ENCODE peak calls at places on chromosomes 2 and 18, in five cellular contexts. T is H1, V is HepG2, O is NT2/D1, F is GM12878. K is an unnamed sample.

GRCh38 chr18:13513015-13513414 is 213.3 kb downstream of the FAM210A start:
- DNase-seq in T (no peak), F (no peak), O (no peak), V (peak; percentile 54), K (no peak)

GRCh38 chr2:28395334-28396061 is 2.8 kb downstream of the FOSL2 start:
- DNase-seq in O (no peak), V (no peak), F (no peak), T (no peak), K (no peak)

GRCh38 chr2:235746257-235746934 is 252.6 kb downstream of the AGAP1 start:
- DNase-seq in O (peak; percentile 74), T (no peak), V (peak; percentile 81), F (no peak), K (peak; percentile 73)

GRCh38 chr18:23468753-23469459 is 15.8 kb downstream of the RIOK3 start:
- DNase-seq in V (no peak), O (no peak), F (no peak), T (no peak), K (no peak)

GRCh38 chr2:2232167-2232566 is 98.9 kb downstream of the MYT1L start:
- DNase-seq in T (no peak), F (no peak), V (no peak), O (no peak), K (no peak)

GRCh38 chr2:9139491-9140443 is 66.8 kb upstream of the ASAP2 start:
- DNase-seq in F (no peak), T (peak; percentile 97), V (peak; percentile 52), O (peak; percentile 66), K (peak; percentile 83)

GRCh38 chr2:113169002-113169530 is 4.7 kb upstream of the PSD4 start:
- DNase-seq in T (peak; percentile 22), O (no peak), V (no peak), F (no peak), K (no peak)

GRCh38 chr2:8488001-8488738 is 193.7 kb upstream of the ID2 start:
- DNase-seq in V (no peak), T (no peak), O (no peak), F (peak; percentile 95), K (no peak)

GRCh38 chr2:40240067-40240466 is 211.8 kb downstream of the SLC8A1 start:
- DNase-seq in V (no peak), O (no peak), F (no peak), T (no peak), K (no peak)

GRCh38 chr2:159136405-159136804 is 150.1 kb downstream of the WDSUB1 start:
- DNase-seq in V (no peak), O (no peak), T (no peak), F (no peak), K (no peak)

GRCh38 chr2:159131882-159132281 is 154.6 kb downstream of the WDSUB1 start:
- DNase-seq in V (no peak), O (no peak), T (no peak), F (no peak), K (no peak)

GRCh38 chr2:159134979-159135378 is 151.5 kb downstream of the WDSUB1 start:
- DNase-seq in T (no peak), F (no peak), O (no peak), V (no peak), K (no peak)

GRCh38 chr2:159131267-159131790 is 155.2 kb downstream of the WDSUB1 start:
- DNase-seq in F (no peak), O (no peak), V (no peak), T (no peak), K (no peak)

DNA sequence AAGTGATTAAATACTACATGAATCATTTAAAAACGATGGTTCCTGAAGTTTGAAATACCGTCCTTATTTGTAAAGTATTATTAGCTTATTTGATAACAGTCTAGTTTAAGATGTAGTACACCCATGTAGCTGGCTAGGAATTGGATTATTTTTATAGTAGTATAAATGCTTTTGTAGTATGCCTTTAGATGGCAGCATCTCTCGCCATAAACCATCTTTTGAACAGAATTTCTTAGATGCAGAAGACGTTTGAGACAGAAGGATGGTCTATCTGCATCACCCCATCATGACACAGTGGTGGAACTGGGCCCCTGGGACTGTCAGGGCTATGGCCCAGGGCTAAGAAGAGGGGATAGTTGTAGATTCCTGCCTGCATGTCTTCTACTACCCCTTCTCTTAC is 152.7 kb downstream of the WDSUB1 start:
- DNase-seq in O (no peak), V (no peak), T (no peak), F (no peak), K (no peak)
- TF ChIP-seq SUZ12 in O (no peak), V (no peak), T (no peak), F (no peak), K (no peak)

DNA sequence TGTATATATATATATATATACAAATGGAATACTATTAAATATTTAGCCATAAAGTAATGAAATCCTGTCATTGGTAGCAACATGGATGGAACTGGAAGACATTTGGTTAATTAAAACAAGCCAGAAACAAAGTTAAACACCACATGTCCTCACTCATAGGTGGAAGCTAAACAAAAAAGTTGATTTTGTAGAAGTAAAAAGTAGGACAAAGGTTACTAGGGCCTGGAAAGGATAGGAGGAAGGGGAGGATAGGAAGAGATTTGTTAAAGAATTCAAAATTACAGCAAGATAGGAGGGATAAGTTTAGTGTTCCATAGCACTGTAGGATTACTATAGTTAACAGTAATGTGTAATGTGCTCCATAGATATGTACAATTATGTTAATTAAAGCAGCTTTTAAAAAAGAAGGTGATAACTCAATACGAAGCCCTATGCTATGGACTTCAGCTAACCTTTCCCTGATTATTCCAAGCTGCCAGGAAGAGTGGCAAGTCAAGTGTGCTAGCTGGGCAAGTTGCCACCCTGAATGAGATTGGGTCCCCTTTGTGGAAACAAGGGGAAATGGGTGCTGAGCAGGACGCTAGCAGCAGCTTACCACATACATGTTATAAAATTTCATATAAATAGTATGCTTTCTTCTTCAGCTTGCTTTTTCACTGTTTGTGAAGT is 12.3 kb downstream of the MERTK start:
- DNase-seq in T (no peak), V (no peak), O (no peak), F (no peak), K (no peak)
- TF ChIP-seq SUZ12 in T (no peak), V (no peak), O (no peak), F (no peak), K (no peak)

GRCh38 chr2:47720036-47720435 is 62.9 kb upstream of the MSH6 start:
- DNase-seq in T (no peak), O (no peak), F (peak; percentile 40), V (no peak), K (no peak)
- TF ChIP-seq SUZ12 in T (no peak), O (no peak), F (no peak), V (no peak), K (no peak)

DNA sequence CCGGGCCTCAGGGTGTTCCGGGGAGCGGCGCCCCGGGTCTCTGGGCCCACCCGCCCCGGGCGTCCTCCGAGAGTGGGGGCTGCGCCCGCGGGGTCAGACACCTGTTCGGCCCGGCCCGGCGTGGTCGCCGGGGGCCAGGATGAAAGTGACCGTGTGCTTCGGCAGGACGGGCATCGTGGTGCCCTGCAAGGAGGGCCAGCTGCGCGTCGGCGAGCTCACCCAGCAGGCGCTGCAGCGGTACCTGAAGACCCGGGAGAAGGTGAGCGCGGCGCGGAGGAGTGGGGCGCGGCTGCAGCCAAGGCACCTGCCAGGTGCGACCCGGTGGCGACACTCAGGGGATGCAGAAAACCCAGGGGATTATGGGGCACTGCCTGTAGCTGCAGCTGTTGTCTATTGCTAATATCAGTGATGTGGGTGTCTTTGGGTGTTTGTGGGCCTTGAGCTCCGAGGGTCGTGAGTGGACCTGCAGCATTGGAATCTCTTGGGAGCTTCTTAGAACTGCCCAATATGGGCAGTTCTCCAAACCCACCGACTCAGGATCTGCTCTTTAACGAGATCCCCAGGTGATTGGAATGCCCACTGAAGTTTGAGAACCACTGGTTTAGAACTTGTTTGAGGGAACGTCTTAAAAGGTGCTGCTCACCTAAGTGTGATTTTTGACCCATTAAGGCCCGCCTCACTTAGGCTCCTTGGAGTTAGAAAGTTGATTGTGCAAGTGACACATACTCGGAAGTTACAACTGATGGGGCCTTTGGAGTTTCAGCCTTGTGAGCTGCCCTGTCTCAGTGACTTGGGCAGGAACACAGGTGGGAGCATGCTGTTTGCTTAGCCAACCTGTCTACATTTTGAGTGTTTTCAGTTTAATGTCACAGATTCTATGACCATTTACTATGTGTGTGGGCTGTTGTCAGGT is 842 bp downstream of the PARD3B start:
- DNase-seq in V (no peak), O (no peak), T (no peak), F (no peak), K (peak; percentile 11)
- TF ChIP-seq SUZ12 in V (no peak), O (no peak), T (peak; percentile 34), F (peak; percentile 69), K (no peak)

DNA sequence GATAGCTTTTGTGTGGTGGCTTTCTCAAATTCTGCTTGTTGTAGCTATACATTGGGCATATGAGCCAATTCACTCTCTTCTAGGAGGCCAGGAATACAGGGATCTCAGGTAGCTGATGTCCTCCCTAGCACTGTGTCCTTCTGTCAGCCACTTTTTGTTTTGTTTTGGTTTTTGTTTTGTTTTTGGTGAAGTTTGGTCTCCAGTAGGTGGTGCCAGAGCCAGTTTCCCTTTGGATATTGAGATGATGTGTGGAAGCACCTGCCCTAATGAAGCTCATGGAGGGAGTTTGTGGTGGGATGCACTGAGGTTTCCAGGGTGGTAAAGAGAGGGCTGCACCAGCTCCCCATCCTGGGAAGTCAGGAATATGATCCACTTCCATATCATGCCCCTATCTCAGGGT is 100.5 kb upstream of the VWC2L start:
- DNase-seq in V (peak; percentile 7), F (no peak), T (no peak), O (peak; percentile 5), K (no peak)
- TF ChIP-seq SUZ12 in V (no peak), F (no peak), T (no peak), O (no peak), K (no peak)

GRCh38 chr18:58850784-58851469 is 13.8 kb upstream of the ZNF532 start:
- DNase-seq in T (no peak), V (no peak), O (no peak), F (no peak), K (no peak)
- TF ChIP-seq SUZ12 in T (no peak), V (no peak), O (no peak), F (no peak), K (no peak)

GRCh38 chr2:19292007-19292406 is 66.4 kb downstream of the OSR1 start:
- DNase-seq in T (no peak), F (no peak), V (no peak), O (no peak), K (no peak)
- TF ChIP-seq SUZ12 in T (no peak), F (no peak), V (no peak), O (no peak), K (no peak)

K was measured in HEK293T.